ENCODE peak calls at places on chromosomes 16 and 17, in eight cellular contexts. I is CD4-positive, alpha-beta T cell; K is uterus; T is nephron progenitor cell; O is tibial artery; Y is CD8-positive, alpha-beta T cell; R is coronary artery; C is Calu3. G is an unnamed sample.

GRCh38 chr17:5698959-5699358 is 114.7 kb upstream of the NLRP1 start:
- DNase-seq in I (no peak), K (no peak), T (no peak), O (no peak), Y (no peak), R (no peak), C (no peak), G (no peak)

GRCh38 chr17:11996722-11997146 is 541 bp downstream of the ZNF18 start:
- DNase-seq in I (no peak), K (no peak), T (no peak), O (no peak), Y (no peak), R (peak; percentile 79), C (no peak), G (peak; percentile 66)

GRCh38 chr16:35195864-35196216 is 1736.4 kb downstream of the TP53TG3F start:
- DNase-seq in I (no peak), K (no peak), T (no peak), O (no peak), Y (no peak), R (peak; percentile 47), C (no peak), G (no peak)

GRCh38 chr16:89096768-89097527 is 3.3 kb downstream of the ACSF3 start:
- DNase-seq in I (no peak), K (no peak), T (no peak), O (no peak), Y (peak; percentile 77), R (no peak), C (no peak), G (no peak)

GRCh38 chr16:85735225-85735722 is 15.6 kb downstream of the C16orf74 start:
- DNase-seq in I (peak; percentile 36), K (no peak), T (no peak), O (no peak), Y (peak; percentile 84), R (no peak), C (no peak), G (no peak)

GRCh38 chr16:15822957-15823356 is 33.9 kb downstream of the MYH11 start:
- DNase-seq in I (no peak), K (peak; percentile 64), T (no peak), O (peak; percentile 73), Y (no peak), R (peak; percentile 86), C (no peak), G (no peak)

GRCh38 chr17:68456529-68457167 is 648 bp downstream of the WIPI1 start:
- DNase-seq in I (no peak), K (peak; percentile 68), T (peak; percentile 64), O (peak; percentile 90), Y (no peak), R (peak; percentile 91), C (peak; percentile 71), G (peak; percentile 85)

GRCh38 chr17:28745052-28745776 is 1.4 kb downstream of the TRAF4 start:
- DNase-seq in I (no peak), K (peak; percentile 51), T (peak; percentile 67), O (no peak), Y (peak; percentile 56), R (no peak), C (peak; percentile 69), G (peak; percentile 67)

GRCh38 chr17:19260958-19261357 is 23.8 kb downstream of the EPN2 start:
- DNase-seq in I (no peak), K (no peak), T (no peak), O (no peak), Y (no peak), R (no peak), C (no peak), G (no peak)

GRCh38 chr17:21210411-21211076 is 3.4 kb downstream of the TMEM11 start:
- DNase-seq in I (no peak), K (no peak), T (no peak), O (no peak), Y (no peak), R (no peak), C (no peak), G (peak; percentile 58)

GRCh38 chr16:13791095-13791494 is 128.9 kb upstream of the ERCC4 start:
- DNase-seq in I (no peak), K (no peak), T (no peak), O (no peak), Y (no peak), R (no peak), C (no peak), G (no peak)

GRCh38 chr16:87101903-87102302 is 215.3 kb downstream of the C16orf95 start:
- DNase-seq in I (no peak), K (no peak), T (no peak), O (no peak), Y (no peak), R (no peak), C (no peak), G (no peak)

GRCh38 chr16:1494129-1494640 is 1.0 kb downstream of the TELO2 start:
- DNase-seq in I (no peak), K (peak; percentile 62), T (peak; percentile 44), O (peak; percentile 54), Y (no peak), R (peak; percentile 84), C (no peak), G (peak; percentile 31)

GRCh38 chr16:77499373-77500285 is 64.8 kb upstream of the ADAMTS18 start:
- DNase-seq in I (no peak), K (peak; percentile 59), T (peak; percentile 27), O (peak; percentile 62), Y (no peak), R (no peak), C (no peak), G (no peak)

GRCh38 chr16:2439598-2439997 is 10.4 kb downstream of the CCNF start:
- DNase-seq in I (no peak), K (no peak), T (no peak), O (no peak), Y (no peak), R (no peak), C (no peak), G (no peak)

GRCh38 chr16:85588562-85589503 is 24.3 kb upstream of the GSE1 start:
- DNase-seq in I (no peak), K (no peak), T (no peak), O (no peak), Y (no peak), R (no peak), C (no peak), G (no peak)

GRCh38 chr17:10879110-10879509 is 41.2 kb upstream of the PIRT start:
- DNase-seq in I (no peak), K (no peak), T (peak; percentile 54), O (no peak), Y (no peak), R (no peak), C (peak; percentile 4), G (peak; percentile 45)

GRCh38 chr16:80404847-80405246 is 135.9 kb upstream of the DYNLRB2 start:
- DNase-seq in I (no peak), K (no peak), T (no peak), O (no peak), Y (no peak), R (no peak), C (no peak), G (no peak)

DNA sequence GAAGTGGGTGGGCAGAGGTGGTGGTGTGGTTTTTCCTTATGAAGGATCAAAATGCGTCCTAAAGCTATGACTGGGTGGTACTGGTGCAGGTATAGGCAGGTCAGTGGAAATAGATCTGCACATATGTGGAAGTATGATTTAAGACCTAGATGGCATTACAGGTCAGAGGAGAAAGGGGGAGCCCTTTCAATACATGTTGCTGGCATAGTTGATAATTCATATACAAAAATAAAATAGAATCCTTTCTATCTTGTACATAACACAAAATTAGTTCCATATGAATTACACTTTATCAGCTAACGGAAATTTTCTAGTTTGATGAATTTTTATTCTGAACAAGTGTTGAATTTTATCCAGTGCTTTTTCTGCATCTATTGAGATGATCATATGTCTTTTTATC is 20.8 kb upstream of the PIK3R5 start:
- DNase-seq in I (no peak), K (no peak), T (no peak), O (no peak), Y (no peak), R (no peak), C (no peak), G (no peak)
- TF ChIP-seq CTCF in I (peak; percentile 33), K (no peak), T (no peak), O (no peak), Y (peak; percentile 21), R (no peak), C (no peak), G (no peak)

GRCh38 chr17:73841431-73842060 is 197.3 kb upstream of the SDK2 start:
- DNase-seq in I (no peak), K (no peak), T (no peak), O (no peak), Y (peak; percentile 56), R (no peak), C (peak; percentile 24), G (no peak)
- TF ChIP-seq CTCF in I (peak; percentile 71), K (no peak), T (peak; percentile 31), O (no peak), Y (peak; percentile 18), R (no peak), C (no peak), G (peak; percentile 53)

GRCh38 chr17:78306913-78307312 is 53.0 kb downstream of the SOCS3 start:
- DNase-seq in I (no peak), K (no peak), T (no peak), O (no peak), Y (no peak), R (no peak), C (no peak), G (no peak)

GRCh38 chr17:78302478-78302877 is 57.4 kb downstream of the SOCS3 start:
- DNase-seq in I (no peak), K (no peak), T (no peak), O (no peak), Y (no peak), R (no peak), C (no peak), G (no peak)

GRCh38 chr17:78305801-78306200 is 54.1 kb downstream of the SOCS3 start:
- DNase-seq in I (no peak), K (no peak), T (no peak), O (no peak), Y (no peak), R (no peak), C (no peak), G (no peak)

GRCh38 chr17:78304549-78305037 is 55.3 kb downstream of the SOCS3 start:
- DNase-seq in I (no peak), K (no peak), T (no peak), O (no peak), Y (no peak), R (no peak), C (no peak), G (no peak)

DNA sequence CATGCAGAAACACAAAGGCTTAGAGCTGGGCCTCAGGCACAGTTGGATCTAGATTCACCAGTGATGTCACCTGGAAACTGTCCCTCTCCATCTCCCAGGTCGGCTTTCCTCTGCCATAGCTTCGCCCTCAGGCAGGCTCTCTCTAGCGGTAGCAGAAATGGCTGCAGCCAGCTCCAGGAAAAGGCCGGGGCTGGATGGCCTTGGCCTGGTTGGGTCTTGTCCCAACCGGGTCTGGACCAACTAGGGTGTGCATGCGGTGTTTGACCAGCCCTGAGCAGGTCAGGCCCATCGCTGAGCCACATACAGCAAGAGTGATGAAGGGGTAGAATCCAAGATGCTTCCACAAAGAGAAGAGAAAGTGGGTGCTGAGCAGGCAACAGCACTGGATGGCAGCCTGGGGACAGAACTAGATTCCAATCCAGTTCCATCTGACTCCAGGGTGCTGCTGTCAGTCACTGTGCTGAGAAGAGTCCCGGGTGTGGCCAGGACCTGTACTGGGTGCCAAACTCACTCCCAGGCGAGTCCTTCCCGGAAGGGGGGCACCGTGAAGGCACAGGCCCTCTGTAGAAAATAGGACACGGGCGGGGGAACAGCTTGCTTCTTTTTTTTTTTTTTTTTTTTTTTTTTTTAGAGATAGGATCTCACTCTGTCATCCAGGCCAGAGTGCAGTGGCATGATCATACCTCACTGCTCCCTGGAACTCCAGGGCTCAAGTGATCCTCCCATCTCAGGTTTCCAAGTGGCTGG is 51.8 kb downstream of the SOCS3 start:
- DNase-seq in I (no peak), K (no peak), T (no peak), O (no peak), Y (no peak), R (no peak), C (no peak), G (no peak)
- TF ChIP-seq CTCF in I (no peak), K (no peak), T (no peak), O (no peak), Y (no peak), R (no peak), C (no peak), G (no peak)

GRCh38 chr16:67723151-67723915 is 4.2 kb upstream of the GFOD2 start:
- DNase-seq in I (no peak), K (no peak), T (no peak), O (no peak), Y (no peak), R (peak; percentile 63), C (no peak), G (no peak)
- TF ChIP-seq CTCF in I (no peak), K (no peak), T (no peak), O (no peak), Y (no peak), R (no peak), C (no peak), G (no peak)